ENCODE peak calls at places on chromosomes 6 and 20, in eight cellular contexts. V, L, C, A, H, I, B and O are unnamed samples.

GRCh38 chr6:17714879-17715860 is 8.4 kb upstream of the NUP153 start:
- DNase-seq in V (no peak), L (peak; percentile 22), C (no peak), A (peak; percentile 98), H (no peak), I (no peak), B (peak; percentile 74), O (peak; percentile 14)

GRCh38 chr6:163667372-163668060 is 253.0 kb downstream of the QKI start:
- DNase-seq in V (no peak), L (peak; percentile 24), C (peak; percentile 45), A (peak; percentile 15), H (no peak), I (no peak), B (no peak), O (peak; percentile 76)

GRCh38 chr20:20755674-20756319 is 43.4 kb upstream of the RALGAPA2 start:
- DNase-seq in V (no peak), L (no peak), C (no peak), A (no peak), H (no peak), I (no peak), B (no peak), O (no peak)

GRCh38 chr6:63636516-63636968 is 940 bp downstream of the PHF3 start:
- DNase-seq in V (peak; percentile 74), L (peak; percentile 48), C (peak; percentile 33), A (peak; percentile 19), H (peak; percentile 65), I (no peak), B (peak; percentile 13), O (peak; percentile 46)

GRCh38 chr6:79385893-79386292 is 151.3 kb downstream of the LCA5 start:
- DNase-seq in V (no peak), L (no peak), C (no peak), A (no peak), H (no peak), I (no peak), B (no peak), O (no peak)

GRCh38 chr6:46612645-46613044 is 40.0 kb downstream of the CYP39A1 start:
- DNase-seq in V (no peak), L (no peak), C (peak; percentile 70), A (no peak), H (no peak), I (no peak), B (no peak), O (peak; percentile 25)

GRCh38 chr20:58237318-58238182 is 9.1 kb upstream of the ANKRD60 start:
- DNase-seq in V (no peak), L (no peak), C (no peak), A (peak; percentile 82), H (no peak), I (no peak), B (no peak), O (no peak)

GRCh38 chr6:41560440-41561192 is 14.4 kb downstream of the FOXP4 start:
- DNase-seq in V (peak; percentile 75), L (peak; percentile 72), C (peak; percentile 77), A (no peak), H (peak; percentile 59), I (peak; percentile 40), B (no peak), O (peak; percentile 74)

GRCh38 chr20:10728873-10729670 is 55.3 kb upstream of the JAG1 start:
- DNase-seq in V (no peak), L (no peak), C (no peak), A (peak; percentile 83), H (no peak), I (no peak), B (no peak), O (no peak)

GRCh38 chr20:34604980-34605788 is 46.7 kb downstream of the MAP1LC3A start:
- DNase-seq in V (no peak), L (peak; percentile 53), C (peak; percentile 36), A (peak; percentile 83), H (no peak), I (no peak), B (no peak), O (no peak)

GRCh38 chr20:32858873-32859372 is at the start of gene EFCAB8:
- DNase-seq in V (no peak), L (no peak), C (no peak), A (no peak), H (no peak), I (no peak), B (no peak), O (no peak)

GRCh38 chr6:129206761-129207330 is 323.9 kb downstream of the LAMA2 start:
- DNase-seq in V (no peak), L (no peak), C (no peak), A (no peak), H (no peak), I (no peak), B (no peak), O (no peak)

GRCh38 chr6:53412751-53413150 is 64.0 kb upstream of the ELOVL5 start:
- DNase-seq in V (no peak), L (no peak), C (no peak), A (no peak), H (no peak), I (no peak), B (no peak), O (no peak)

GRCh38 chr20:51412991-51413471 is 129.5 kb downstream of the NFATC2 start:
- DNase-seq in V (peak; percentile 69), L (no peak), C (peak; percentile 42), A (no peak), H (no peak), I (no peak), B (no peak), O (peak; percentile 22)

GRCh38 chr20:50980071-50980681 is 21.6 kb downstream of the MOCS3 start:
- DNase-seq in V (no peak), L (no peak), C (no peak), A (peak; percentile 100), H (no peak), I (no peak), B (no peak), O (no peak)

GRCh38 chr20:58289143-58289542 is 20.4 kb upstream of the RAB22A start:
- DNase-seq in V (no peak), L (no peak), C (no peak), A (no peak), H (no peak), I (no peak), B (no peak), O (no peak)

GRCh38 chr6:121627761-121628160 is 192.3 kb downstream of the GJA1 start:
- DNase-seq in V (no peak), L (no peak), C (no peak), A (no peak), H (no peak), I (no peak), B (no peak), O (no peak)

GRCh38 chr6:43680583-43681120 is 6.9 kb downstream of the MRPS18A start:
- DNase-seq in V (no peak), L (no peak), C (no peak), A (no peak), H (no peak), I (no peak), B (no peak), O (no peak)

GRCh38 chr20:32965581-32966373 is 38.5 kb downstream of the SUN5 start:
- DNase-seq in V (peak; percentile 38), L (no peak), C (no peak), A (no peak), H (peak; percentile 22), I (no peak), B (no peak), O (no peak)

GRCh38 chr6:56799966-56800365 is 154.9 kb upstream of the BEND6 start:
- DNase-seq in V (no peak), L (no peak), C (no peak), A (no peak), H (no peak), I (no peak), B (no peak), O (no peak)
- H3K4me1 ChIP-seq in V (peaks cover 4% of the 10 kb centered on the region), L (no peaks in the 10 kb centered on the region), C (peaks cover 76% of the 10 kb centered on the region), A (peaks cover 17% of the 10 kb centered on the region), H (peaks cover 13% of the 10 kb centered on the region), I (peaks cover 3% of the 10 kb centered on the region), B (peaks cover 36% of the 10 kb centered on the region), O (peaks cover 3% of the 10 kb centered on the region)

DNA sequence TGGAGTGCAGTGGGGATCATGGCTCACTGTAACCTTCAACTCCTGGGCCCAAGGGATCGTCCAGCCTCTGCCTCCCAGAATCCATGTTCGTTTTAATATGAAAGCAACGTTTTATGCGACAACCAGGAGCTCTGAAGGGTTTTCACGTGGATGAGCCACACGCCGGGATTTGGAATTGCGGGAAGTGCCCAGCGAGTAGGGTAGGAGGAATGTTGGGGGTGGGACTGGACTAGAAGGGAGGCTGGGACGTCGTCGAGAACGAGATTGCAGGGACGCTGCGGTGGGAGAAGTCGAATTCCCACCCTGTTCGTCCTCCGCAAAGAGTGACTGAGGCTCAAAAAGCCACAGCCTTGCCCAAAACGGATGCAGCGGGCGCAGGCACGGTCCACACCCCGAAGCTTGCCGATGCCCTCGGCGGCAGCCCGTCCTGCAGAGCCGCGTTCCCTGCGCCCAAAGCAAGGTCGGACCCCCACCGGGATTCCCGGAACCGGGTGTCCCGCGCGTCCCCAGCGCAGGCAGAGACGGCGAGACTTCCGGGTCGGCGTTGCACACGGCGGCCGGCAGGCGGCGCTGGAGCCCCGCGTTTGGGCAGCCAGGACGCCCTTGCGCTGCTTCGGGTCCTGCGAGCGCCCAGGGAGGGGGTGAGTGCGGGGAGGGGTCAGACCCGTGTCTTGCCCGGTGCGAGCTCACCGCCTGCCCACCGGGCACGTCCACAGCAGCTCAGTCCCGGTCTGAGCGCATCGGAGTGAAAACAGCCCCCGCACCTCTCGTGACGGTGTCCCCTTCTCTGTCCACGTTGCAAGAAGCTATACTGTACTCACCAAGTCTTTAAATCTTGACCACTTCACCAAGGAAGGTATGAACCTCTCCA is 87.8 kb downstream of the DHX35 start:
- DNase-seq in V (peak; percentile 84), L (peak; percentile 54), C (peak; percentile 74), A (peak; percentile 51), H (peak; percentile 75), I (no peak), B (peak; percentile 40), O (peak; percentile 79)
- TF ChIP-seq POLR2A in V (no peak), L (no peak), C (no peak), A (no peak), H (no peak), I (peak; percentile 23), B (no peak), O (peak; percentile 46)

DNA sequence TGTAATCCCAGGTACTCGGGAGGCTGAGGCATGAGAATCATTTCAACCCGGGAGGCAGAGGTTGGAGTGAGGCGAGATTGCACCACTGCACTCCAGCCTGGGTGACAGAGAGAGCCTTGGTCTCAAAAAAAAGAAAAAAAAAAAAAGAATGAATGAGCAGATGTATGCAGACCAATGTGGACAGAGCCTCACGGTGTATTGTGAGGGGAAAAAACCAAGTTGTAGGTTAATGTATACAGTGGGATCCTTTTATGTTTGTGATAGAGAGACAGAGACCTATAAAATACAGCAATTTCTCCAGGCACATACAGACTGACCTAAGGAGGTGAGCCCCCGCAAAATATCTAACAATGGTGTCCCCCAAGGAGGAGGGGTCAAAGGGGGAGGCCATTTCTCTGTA is 11.7 kb downstream of the TGM2 start:
- DNase-seq in V (no peak), L (no peak), C (no peak), A (no peak), H (no peak), I (no peak), B (no peak), O (no peak)
- H3K4me1 ChIP-seq in V (peaks cover 13% of the 10 kb centered on the region), L (peaks cover 4% of the 10 kb centered on the region), C (peaks cover 85% of the 10 kb centered on the region), A (peaks cover 18% of the 10 kb centered on the region), H (peaks cover 36% of the 10 kb centered on the region), I (peaks cover 41% of the 10 kb centered on the region), B (peaks cover 18% of the 10 kb centered on the region), O (peaks cover 26% of the 10 kb centered on the region)

DNA sequence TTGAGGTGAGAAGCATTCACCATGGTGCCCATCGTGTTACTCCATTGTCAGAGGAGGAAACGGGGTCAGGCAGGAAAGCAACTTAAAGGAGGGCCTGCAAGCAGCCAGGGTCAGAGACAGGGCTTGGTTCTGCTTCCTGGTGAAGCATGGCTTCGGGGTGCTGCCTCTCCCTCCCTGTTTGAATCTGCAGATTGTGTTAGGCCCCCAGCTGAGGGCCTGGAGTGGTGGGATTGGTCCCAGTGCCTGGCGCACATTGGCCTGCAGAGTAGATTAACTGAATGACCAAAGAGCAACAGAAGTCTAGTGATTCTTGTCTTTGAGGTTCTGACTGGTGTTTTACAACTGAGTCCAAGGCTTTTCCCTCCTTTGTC is 4.0 kb downstream of the SOX12 start:
- DNase-seq in V (no peak), L (no peak), C (no peak), A (no peak), H (no peak), I (no peak), B (no peak), O (no peak)
- TF ChIP-seq POLR2A in V (no peak), L (no peak), C (no peak), A (no peak), H (no peak), I (no peak), B (no peak), O (no peak)